ENCODE peak calls at places on chromosomes 16 and 17, in seven cellular contexts. U, L, X, E, J, P and B are unnamed samples.

GRCh38 chr17:71975331-71975801 is 145.5 kb upstream of the SOX9 start:
- DNase-seq in U (no peak), L (no peak), X (no peak), E (no peak), J (no peak), P (no peak), B (peak)

GRCh38 chr17:70622382-70623260 is 453.3 kb downstream of the KCNJ2 start:
- DNase-seq in U (peak), L (peak), X (no peak), E (no peak), J (peak), P (no peak), B (peak)

GRCh38 chr17:4950075-4950756 is 703 bp upstream of the ENO3 start:
- DNase-seq in U (peak), L (no peak), X (peak), E (peak), J (peak), P (no peak), B (no peak)

GRCh38 chr16:4420703-4421102 is 4.3 kb upstream of the CORO7 start:
- DNase-seq in U (no peak), L (no peak), X (no peak), E (no peak), J (no peak), P (no peak), B (no peak)

GRCh38 chr16:70689970-70690905 is 4.4 kb upstream of the MTSS2 start:
- DNase-seq in U (no peak), L (no peak), X (no peak), E (no peak), J (no peak), P (no peak), B (no peak)

GRCh38 chr17:40310882-40311391 is 2.0 kb downstream of the RARA start:
- DNase-seq in U (no peak), L (no peak), X (no peak), E (no peak), J (peak), P (no peak), B (peak)

GRCh38 chr16:1786242-1787055 is 3.7 kb downstream of the NUBP2 start:
- DNase-seq in U (peak), L (no peak), X (no peak), E (no peak), J (no peak), P (no peak), B (no peak)

GRCh38 chr16:88705076-88705684 is 1.0 kb downstream of the RNF166 start:
- DNase-seq in U (no peak), L (no peak), X (no peak), E (no peak), J (no peak), P (no peak), B (no peak)

GRCh38 chr16:71628810-71629209 is 2.8 kb downstream of the MARVELD3 start:
- DNase-seq in U (no peak), L (no peak), X (no peak), E (no peak), J (no peak), P (no peak), B (no peak)

GRCh38 chr16:72129976-72130656 is 36.5 kb downstream of the DHX38 start:
- DNase-seq in U (no peak), L (no peak), X (no peak), E (no peak), J (no peak), P (no peak), B (no peak)

GRCh38 chr17:9488556-9488955 is 87.1 kb downstream of the STX8 start:
- DNase-seq in U (no peak), L (no peak), X (no peak), E (no peak), J (no peak), P (no peak), B (no peak)

GRCh38 chr17:76076765-76077581 is 2.0 kb upstream of the ZACN start:
- DNase-seq in U (peak), L (no peak), X (no peak), E (no peak), J (peak), P (no peak), B (no peak)

GRCh38 chr17:51298508-51299371 is 38.4 kb downstream of the UTP18 start:
- DNase-seq in U (no peak), L (peak), X (peak), E (peak), J (peak), P (no peak), B (peak)

GRCh38 chr17:38426441-38426840 is 1.8 kb upstream of the ARHGAP23 start:
- DNase-seq in U (no peak), L (no peak), X (no peak), E (no peak), J (no peak), P (no peak), B (no peak)

GRCh38 chr16:2748757-2749455 is 3.5 kb upstream of the SRRM2 start:
- DNase-seq in U (no peak), L (no peak), X (no peak), E (no peak), J (no peak), P (no peak), B (no peak)

GRCh38 chr16:5350118-5350517 is 252.5 kb upstream of the EEF2KMT start:
- DNase-seq in U (no peak), L (no peak), X (no peak), E (no peak), J (peak), P (no peak), B (no peak)

GRCh38 chr16:74724820-74725549 is 24.3 kb upstream of the MLKL start:
- DNase-seq in U (no peak), L (no peak), X (no peak), E (no peak), J (no peak), P (no peak), B (no peak)

GRCh38 chr16:87420401-87421368 is 28.5 kb downstream of the MAP1LC3B start:
- DNase-seq in U (no peak), L (no peak), X (no peak), E (peak), J (no peak), P (no peak), B (peak)

GRCh38 chr17:79811036-79811887 is 14.4 kb upstream of the CBX8 start:
- DNase-seq in U (peak), L (peak), X (peak), E (peak), J (peak), P (no peak), B (no peak)

DNA sequence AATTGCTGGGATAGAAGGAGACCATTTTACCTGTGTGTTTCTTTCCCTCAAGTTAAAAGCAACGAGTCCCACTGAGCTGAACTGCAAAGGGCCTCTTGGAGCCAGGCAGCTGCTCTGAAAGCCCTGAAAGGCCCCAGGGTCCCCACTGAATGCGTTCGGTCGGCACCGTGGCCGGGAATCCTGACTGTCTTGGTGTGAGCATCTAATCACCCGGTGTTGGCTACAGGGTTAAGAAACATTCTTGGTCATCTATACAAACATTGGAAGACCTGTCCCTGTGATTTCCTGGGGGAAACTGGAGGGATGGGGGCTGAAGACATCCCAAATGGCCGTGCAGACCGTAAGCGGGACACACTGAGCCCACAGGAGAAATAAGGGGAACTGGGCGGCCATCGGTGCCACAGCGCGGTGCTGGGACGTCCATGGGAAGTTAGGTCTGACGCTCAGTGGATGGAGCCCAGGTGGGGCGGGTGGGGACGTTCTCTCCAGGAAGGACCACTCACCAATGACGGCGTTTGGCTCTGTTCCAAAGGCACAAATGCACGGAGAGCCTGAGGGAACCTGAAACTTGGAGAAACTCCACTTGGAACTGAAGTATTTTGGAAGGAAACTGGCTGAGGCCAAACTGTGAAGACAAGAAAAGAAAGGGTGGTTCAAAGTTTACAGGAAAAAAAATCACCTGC is 32.1 kb downstream of the WDR45B start:
- DNase-seq in U (no peak), L (no peak), X (no peak), E (no peak), J (no peak), P (no peak), B (no peak)
- TF ChIP-seq JUND in U (no peak), L (no peak), X (no peak), E (no peak), J (no peak), P (no peak), B (no peak)

GRCh38 chr16:30183961-30184429 is 593 bp downstream of the CORO1A start:
- DNase-seq in U (no peak), L (no peak), X (no peak), E (no peak), J (peak), P (peak), B (no peak)
- TF ChIP-seq JUND in U (no peak), L (no peak), X (no peak), E (no peak), J (no peak), P (no peak), B (no peak)

GRCh38 chr17:43917348-43918025 is 10.2 kb upstream of the MPP2 start:
- DNase-seq in U (peak), L (no peak), X (no peak), E (peak), J (no peak), P (no peak), B (no peak)
- TF ChIP-seq JUND in U (no peak), L (no peak), X (no peak), E (no peak), J (no peak), P (no peak), B (no peak)

GRCh38 chr17:64506201-64506575 is at the start of gene DDX5:
- DNase-seq in U (peak), L (peak), X (peak), E (peak), J (peak), P (no peak), B (peak)

GRCh38 chr17:64509179-64509578 is 2.4 kb downstream of the CEP95 start:
- DNase-seq in U (no peak), L (no peak), X (no peak), E (no peak), J (no peak), P (no peak), B (no peak)

GRCh38 chr17:64506576-64507417 is at the start of gene CEP95:
- DNase-seq in U (peak), L (peak), X (peak), E (peak), J (peak), P (peak), B (peak)

GRCh38 chr17:64508683-64509082 is 1.9 kb downstream of the CEP95 start:
- DNase-seq in U (no peak), L (no peak), X (no peak), E (no peak), J (no peak), P (no peak), B (no peak)

DNA sequence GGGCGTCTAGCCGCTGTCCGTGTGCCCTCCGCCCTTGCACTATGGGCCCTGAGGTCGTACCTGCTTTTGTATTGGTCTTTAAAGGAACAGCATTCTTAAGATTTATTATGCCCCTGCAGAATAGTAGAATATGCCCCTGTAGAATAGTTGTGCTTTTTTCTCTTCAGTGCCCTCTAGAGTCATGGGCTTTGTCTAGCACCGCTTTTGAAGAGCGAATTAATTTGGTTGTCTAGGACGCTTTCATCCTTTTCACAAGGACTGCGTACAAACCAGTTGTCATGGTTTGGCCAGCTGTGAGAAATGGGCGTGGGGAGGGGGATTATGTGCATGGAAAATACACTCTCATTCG is 615 bp downstream of the CEP95 start:
- DNase-seq in U (no peak), L (no peak), X (peak), E (peak), J (peak), P (no peak), B (peak)
- TF ChIP-seq JUND in U (no peak), L (no peak), X (no peak), E (no peak), J (no peak), P (no peak), B (no peak)

DNA sequence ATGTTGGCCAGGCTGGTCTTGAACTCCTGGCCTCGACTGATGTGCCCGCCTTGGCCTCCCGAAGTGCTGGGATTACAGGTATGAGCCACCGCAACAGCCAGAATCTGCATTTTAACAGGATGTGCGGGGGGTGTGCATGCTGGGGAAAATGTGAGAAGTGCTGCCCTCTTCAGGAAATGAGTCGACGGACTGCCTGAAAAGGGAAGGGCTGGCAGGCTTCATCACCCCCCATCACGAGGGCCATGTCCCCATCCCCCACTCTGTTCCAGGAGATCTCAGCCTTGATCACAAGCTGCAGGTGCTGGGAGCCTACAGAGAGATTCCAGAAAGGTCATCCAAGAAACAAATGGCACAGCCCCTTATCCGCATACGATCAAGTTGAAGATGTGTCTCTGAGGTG is 195.3 kb upstream of the RPL38 start:
- DNase-seq in U (peak), L (peak), X (peak), E (no peak), J (peak), P (no peak), B (peak)
- TF ChIP-seq JUND in U (no peak), L (no peak), X (no peak), E (no peak), J (no peak), P (no peak), B (no peak)

GRCh38 chr16:57630931-57631845 is 2.8 kb downstream of the ADGRG1 start:
- DNase-seq in U (no peak), L (no peak), X (no peak), E (no peak), J (no peak), P (no peak), B (no peak)
- TF ChIP-seq JUND in U (no peak), L (no peak), X (no peak), E (no peak), J (no peak), P (no peak), B (no peak)